ENCODE peak calls at places on chromosomes 16 and 17, in four cellular contexts. D is lower leg skin, K is A549, A is IMR-90. U is an unnamed sample.
A peak's percentile ranks its signal among the peaks of the same experiment; 100 is the strongest.

GRCh38 chr16:2515180-2515803 is 1.5 kb downstream of the ATP6V0C start:
- DNase-seq in K (no peak), A (no peak), D (no peak), U (no peak)

GRCh38 chr17:45289316-45290268 is 27.2 kb downstream of the MAP3K14 start:
- DNase-seq in A (no peak), D (no peak), K (no peak), U (no peak)

GRCh38 chr17:31700973-31701372 is 158.1 kb downstream of the COPRS start:
- DNase-seq in D (no peak), K (no peak), A (no peak), U (no peak)

GRCh38 chr16:89344846-89345577 is 127.5 kb downstream of the ZNF778 start:
- DNase-seq in A (no peak), D (no peak), K (no peak), U (no peak)

GRCh38 chr16:20851601-20852000 is 45.3 kb downstream of the REXO5 start:
- DNase-seq in D (peak; percentile 89), A (peak; percentile 92), K (peak; percentile 20), U (peak; percentile 31)

GRCh38 chr17:57622886-57623433 is 122.1 kb downstream of the CCDC182 start:
- DNase-seq in K (peak; percentile 45), D (no peak), A (peak; percentile 85), U (peak; percentile 91)

GRCh38 chr16:1314399-1315068 is 5.1 kb downstream of the UBE2I start:
- DNase-seq in A (no peak), D (no peak), K (no peak), U (no peak)

GRCh38 chr16:89615596-89616090 is 2.2 kb downstream of the DPEP1 start:
- DNase-seq in A (no peak), K (peak; percentile 47), D (no peak), U (no peak)

GRCh38 chr16:55184052-55184451 is 140.0 kb upstream of the IRX6 start:
- DNase-seq in D (no peak), A (no peak), K (no peak), U (no peak)

GRCh38 chr16:66304151-66304550 is 62.3 kb upstream of the CDH5 start:
- DNase-seq in A (no peak), D (no peak), K (no peak), U (no peak)

GRCh38 chr17:49516190-49516589 is 21.1 kb downstream of the NGFR start:
- DNase-seq in A (no peak), K (no peak), D (no peak), U (no peak)

GRCh38 chr16:21646091-21646490 is 6.3 kb downstream of the IGSF6 start:
- DNase-seq in A (no peak), D (no peak), K (no peak), U (no peak)

GRCh38 chr16:3780570-3780969 is 63.2 kb upstream of the TRAP1 start:
- DNase-seq in K (no peak), A (peak; percentile 19), D (no peak), U (no peak)

GRCh38 chr17:10105513-10106001 is 92.8 kb downstream of the GAS7 start:
- DNase-seq in A (peak; percentile 90), K (no peak), D (no peak), U (no peak)

GRCh38 chr16:69143116-69143515 is 10.7 kb downstream of the UTP4 start:
- DNase-seq in D (no peak), A (no peak), K (peak; percentile 40), U (no peak)

DNA sequence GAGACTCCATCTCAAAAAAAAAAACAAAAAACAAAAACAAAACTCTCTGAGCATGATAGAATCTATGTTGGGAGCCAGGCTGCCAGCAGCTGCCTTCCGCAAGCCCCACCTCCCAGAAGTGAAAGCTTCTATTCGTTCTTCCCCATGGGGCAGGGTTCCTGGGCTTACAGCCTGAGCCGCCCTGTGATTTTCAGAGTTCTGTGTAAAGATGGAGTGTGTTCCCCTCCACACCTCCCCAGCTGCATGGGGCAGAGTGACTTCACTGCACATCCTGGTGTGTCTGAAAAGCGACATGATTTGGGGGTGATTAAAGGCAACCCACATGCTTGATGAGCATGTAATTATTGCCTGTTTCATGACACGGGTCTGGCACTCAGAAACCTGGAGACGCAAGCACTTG is 265.7 kb downstream of the ENGASE start:
- DNase-seq in K (no peak), A (no peak), D (no peak), U (no peak)
- TF ChIP-seq POLR2A in K (no peak), A (no peak), D (no peak), U (no peak)

GRCh38 chr17:5437721-5438317 is 1.1 kb downstream of the C1QBP start:
- DNase-seq in A (peak; percentile 37), D (no peak), K (no peak), U (no peak)

GRCh38 chr17:5439446-5439764 is 450 bp upstream of the C1QBP start:
- DNase-seq in K (no peak), A (no peak), D (no peak), U (no peak)

GRCh38 chr17:5434984-5435383 is 4.0 kb downstream of the C1QBP start:
- DNase-seq in A (no peak), K (no peak), D (no peak), U (no peak)

GRCh38 chr17:5443728-5444127 is 4.8 kb upstream of the C1QBP start:
- DNase-seq in A (no peak), K (no peak), D (no peak), U (no peak)

DNA sequence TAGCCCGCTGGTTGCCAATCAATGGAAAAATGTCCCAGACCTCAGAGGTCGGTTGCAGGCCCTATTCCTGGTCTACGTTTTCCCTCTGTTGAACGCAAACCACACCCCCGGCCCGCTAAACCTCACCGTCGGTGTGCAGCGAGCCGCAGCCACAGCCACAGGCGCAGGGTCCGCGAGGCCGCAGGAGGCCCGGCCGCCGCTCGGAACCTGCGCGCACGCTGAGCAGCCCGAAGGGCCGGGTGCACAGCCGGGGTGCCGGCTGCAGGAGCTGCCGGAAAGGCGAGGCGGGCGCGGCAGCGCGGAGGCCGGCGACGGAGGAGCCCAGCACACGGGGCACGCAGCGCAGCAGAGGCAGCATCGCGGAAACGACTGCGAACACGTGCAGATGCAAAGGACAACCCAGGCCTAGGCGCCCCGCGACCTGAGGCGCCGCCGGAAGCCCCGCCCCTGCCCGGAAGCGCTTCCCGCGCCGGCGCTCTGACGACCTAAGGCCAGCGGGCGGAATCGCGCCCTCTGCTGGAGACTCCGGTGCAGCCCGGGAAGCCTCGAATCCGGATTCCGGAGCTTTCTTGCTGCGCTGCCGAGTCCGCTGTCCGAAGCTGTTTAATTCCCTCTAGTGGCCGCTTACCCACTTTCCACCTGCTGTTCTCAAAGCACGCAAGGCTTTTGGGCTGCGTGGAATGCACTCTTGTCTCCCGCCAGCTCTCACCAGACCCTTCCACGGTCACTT is at the start of gene C1QBP:
- DNase-seq in K (peak; percentile 97), D (peak; percentile 89), A (peak; percentile 89), U (peak; percentile 89)
- TF ChIP-seq POLR2A in K (peak; percentile 93), D (no peak), A (no peak), U (peak; percentile 74)

GRCh38 chr16:16143941-16144340 is 79.4 kb downstream of the ABCC6 start:
- DNase-seq in A (no peak), D (no peak), K (no peak), U (no peak)
- TF ChIP-seq POLR2A in A (no peak), D (no peak), K (no peak), U (no peak)

DNA sequence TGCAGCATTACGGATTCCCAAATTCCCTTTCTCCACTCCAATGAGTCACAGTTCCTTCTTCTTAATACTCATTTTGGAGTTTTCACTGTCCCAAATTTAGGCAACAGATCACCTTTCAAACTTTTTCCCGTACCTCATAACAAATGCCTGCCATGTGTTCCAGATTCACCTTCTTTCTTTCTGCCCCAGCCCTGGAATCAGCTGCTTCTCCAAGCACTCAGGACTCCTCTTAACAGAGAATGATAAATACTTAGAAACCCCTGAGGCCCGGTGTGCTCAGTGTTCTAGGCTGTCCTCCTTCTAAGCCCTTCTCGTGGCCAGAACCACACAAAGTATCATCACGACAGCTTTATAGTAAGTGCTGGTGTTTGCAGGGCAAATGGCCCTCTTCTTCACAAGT is 14.9 kb downstream of the CSNK1D start:
- DNase-seq in D (no peak), K (no peak), A (no peak), U (no peak)
- TF ChIP-seq POLR2A in D (no peak), K (no peak), A (no peak), U (no peak)

DNA sequence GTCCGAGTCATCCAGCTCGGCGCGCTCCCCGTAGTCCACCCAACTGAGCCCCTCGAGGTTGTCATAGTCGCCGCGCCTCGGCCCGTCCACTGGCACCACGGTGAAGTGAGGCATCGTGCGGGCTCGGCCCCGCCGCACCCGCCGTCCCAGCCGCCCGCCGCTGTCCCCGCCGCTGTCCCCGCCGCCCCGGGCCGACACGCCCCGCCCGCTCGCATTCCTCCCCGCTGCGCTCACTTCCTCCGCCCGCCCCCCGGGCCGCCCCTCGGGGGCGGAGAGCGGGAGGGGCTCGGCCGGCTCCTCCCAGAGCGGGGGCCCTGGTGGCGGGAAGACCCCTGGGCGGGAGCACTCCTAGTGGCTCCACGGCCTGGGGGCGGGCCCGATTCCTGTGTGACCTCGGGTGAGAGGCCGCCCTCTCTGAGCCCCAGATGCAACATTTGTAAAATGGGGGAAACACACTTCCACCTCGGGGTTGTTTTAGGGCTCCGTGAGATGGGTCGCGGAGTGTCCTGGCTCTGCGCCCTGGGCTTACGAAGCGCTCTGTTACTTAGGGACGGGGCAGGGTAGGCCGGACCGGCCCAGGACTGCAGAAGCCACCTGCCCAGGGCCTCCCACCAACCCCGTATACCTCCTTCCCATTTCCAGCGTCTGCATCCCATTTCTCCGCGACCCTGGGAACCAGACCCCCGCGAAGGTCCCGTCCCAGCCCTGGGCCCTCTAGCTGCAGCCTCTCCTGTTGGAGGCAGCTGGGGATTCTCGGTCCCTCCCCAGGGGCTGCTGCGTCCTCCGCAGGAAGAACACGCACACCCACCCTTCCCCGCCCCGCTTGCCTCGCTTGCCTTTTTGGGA is at the start of gene SLC12A4:
- DNase-seq in A (peak; percentile 65), D (peak; percentile 71), K (peak; percentile 84), U (peak; percentile 76)
- TF ChIP-seq POLR2A in A (peak; percentile 75), D (peak; percentile 46), K (peak; percentile 74), U (peak; percentile 90)

DNA sequence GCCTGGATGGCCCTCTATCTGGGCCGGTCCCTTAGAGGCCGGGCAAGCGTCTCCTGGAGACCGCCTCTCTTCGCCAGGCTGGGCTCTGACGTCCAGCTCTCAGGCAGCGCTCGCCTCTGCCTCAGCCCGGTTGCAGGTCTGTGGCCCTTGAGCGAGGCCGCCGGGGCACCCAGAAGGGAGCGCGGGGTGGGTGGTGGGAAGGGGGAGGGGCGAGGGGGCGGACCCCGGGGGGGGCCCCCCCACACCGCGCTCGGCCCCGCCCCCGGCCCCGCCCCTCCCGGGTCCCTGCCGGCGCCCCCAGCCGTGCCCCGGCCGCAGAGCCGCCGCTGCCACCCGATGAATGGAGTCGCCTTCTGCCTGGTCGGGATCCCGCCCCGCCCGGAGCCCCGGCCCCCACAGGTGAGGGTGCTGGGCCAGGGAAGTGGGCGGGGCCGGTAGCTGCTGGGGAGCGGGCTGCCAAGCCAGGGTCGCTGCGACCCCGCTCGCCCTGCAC is at the start of gene ARHGAP23:
- DNase-seq in A (peak; percentile 72), K (peak; percentile 60), D (no peak), U (peak; percentile 83)
- TF ChIP-seq POLR2A in A (peak; percentile 24), K (peak; percentile 40), D (no peak), U (peak; percentile 66)

GRCh38 chr17:602436-602835 is 112.2 kb downstream of the VPS53 start:
- DNase-seq in D (no peak), A (peak; percentile 62), K (no peak), U (no peak)
- TF ChIP-seq POLR2A in D (no peak), A (no peak), K (no peak), U (no peak)